ENCODE peak calls at places on chromosomes 3 and 15, in six cellular contexts. W is mesenchymal stem cell, B is IMR-90, P is H9, D is trophoblast cell, R is H1. I is an unnamed sample.

GRCh38 chr3:129793356-129793755 is 100.2 kb downstream of the TMCC1 start:
- DNase-seq in W (peak; percentile 20), B (no peak), D (peak; percentile 32), R (no peak), P (no peak), I (peak; percentile 9)

GRCh38 chr3:190443257-190443656 is 6.4 kb downstream of the TMEM207 start:
- DNase-seq in P (no peak), D (no peak), W (peak; percentile 51), R (no peak), B (peak; percentile 44), I (no peak)

GRCh38 chr15:43769584-43770228 is 7.1 kb downstream of the ELL3 start:
- DNase-seq in P (peak; percentile 56), W (peak; percentile 68), B (peak; percentile 64), R (peak; percentile 34), D (peak; percentile 64), I (no peak)

GRCh38 chr3:182683335-182684257 is 109.7 kb upstream of the ATP11B start:
- DNase-seq in W (peak; percentile 75), D (peak; percentile 88), B (peak; percentile 68), R (no peak), P (peak; percentile 73), I (peak; percentile 73)

GRCh38 chr3:194574639-194575483 is 58.4 kb downstream of the TMEM44 start:
- DNase-seq in P (no peak), D (no peak), B (peak; percentile 83), R (no peak), W (peak; percentile 65), I (no peak)

GRCh38 chr15:70526974-70527325 is 236.4 kb downstream of the UACA start:
- DNase-seq in P (no peak), D (no peak), B (no peak), W (no peak), R (no peak), I (no peak)

GRCh38 chr3:139313921-139314320 is 29.9 kb upstream of the MRPS22 start:
- DNase-seq in R (no peak), W (no peak), B (no peak), D (no peak), P (no peak), I (no peak)

GRCh38 chr3:125024817-125025216 is 31.0 kb downstream of the HEG1 start:
- DNase-seq in P (no peak), B (no peak), D (no peak), R (no peak), W (no peak), I (no peak)

GRCh38 chr3:197718904-197719303 is 17.8 kb downstream of the RUBCN start:
- DNase-seq in W (peak; percentile 86), B (peak; percentile 96), P (no peak), D (peak; percentile 86), R (no peak), I (no peak)

GRCh38 chr15:31350771-31351170 is 24.1 kb downstream of the KLF13 start:
- DNase-seq in R (no peak), W (no peak), D (no peak), B (no peak), P (no peak), I (no peak)

GRCh38 chr3:7536510-7536909 is 675.6 kb downstream of the GRM7 start:
- DNase-seq in D (no peak), R (no peak), P (no peak), B (no peak), W (no peak), I (no peak)

GRCh38 chr3:178714971-178715832 is 179.0 kb downstream of the KCNMB2 start:
- DNase-seq in R (no peak), P (no peak), W (peak; percentile 47), D (no peak), B (no peak), I (no peak)

GRCh38 chr3:176663819-176664218 is 533.5 kb downstream of the TBL1XR1 start:
- DNase-seq in D (no peak), W (peak; percentile 79), P (no peak), R (no peak), B (peak; percentile 66), I (peak; percentile 20)

GRCh38 chr3:30628931-30629590 is 22.7 kb downstream of the TGFBR2 start:
- DNase-seq in B (no peak), D (no peak), R (no peak), P (no peak), W (peak; percentile 35), I (no peak)

DNA sequence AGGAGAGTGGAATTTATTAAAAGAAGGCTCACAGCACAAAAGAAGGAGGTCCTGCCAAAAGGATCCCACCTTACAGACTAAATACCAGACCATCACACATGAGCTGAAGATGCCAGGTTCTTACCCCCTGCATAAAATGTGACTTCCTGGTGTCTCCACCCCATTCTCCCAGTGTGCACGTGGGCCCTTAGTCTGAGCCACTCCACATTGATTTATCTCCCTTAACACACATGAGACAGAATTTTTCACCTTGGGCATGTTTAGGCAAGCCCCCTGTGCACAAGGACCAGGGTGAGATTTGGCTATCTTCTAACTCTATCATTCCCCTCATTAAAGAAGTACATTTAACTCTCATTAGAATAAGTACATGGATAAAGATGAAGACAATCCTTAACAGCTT is 916.7 kb downstream of the PLOD2 start:
- DNase-seq in D (no peak), R (no peak), P (no peak), B (no peak), W (no peak), I (no peak)
- H2AFZ ChIP-seq in D (no peak overlapping the region), R (no peak overlapping the region), P (no peak overlapping the region), B (no peak overlapping the region), W (no peak overlapping the region), I (peak overlapping the region; percentile 72)

DNA sequence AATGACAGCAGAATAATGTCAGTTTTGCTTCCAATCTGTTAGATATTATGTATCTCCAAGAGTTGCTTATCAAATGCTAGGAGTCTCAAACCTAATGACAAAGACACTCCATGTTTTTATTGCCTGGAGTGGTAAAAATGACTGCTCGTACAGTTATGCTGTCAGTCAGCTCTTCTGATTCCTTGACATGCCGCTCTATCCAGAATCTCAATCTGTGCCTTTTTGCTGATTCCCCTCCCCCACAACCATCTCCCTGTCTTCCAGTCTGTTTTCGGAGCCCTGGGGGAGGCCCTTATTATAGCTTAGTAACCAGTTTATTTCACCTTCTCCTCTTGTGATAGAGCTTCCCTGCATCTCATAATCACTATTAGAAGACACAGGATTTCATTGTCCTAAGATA is 2.6 kb downstream of the MKRN2 start:
- DNase-seq in P (no peak), D (peak; percentile 31), B (no peak), W (no peak), R (no peak), I (no peak)
- H4K8ac ChIP-seq in P (no peak overlapping the region), D (no peak overlapping the region), B (no peak overlapping the region), W (no peak overlapping the region), R (no peak overlapping the region), I (no peak overlapping the region)

GRCh38 chr15:76165951-76166350 is 106.2 kb downstream of the TMEM266 start:
- DNase-seq in P (no peak), B (no peak), R (no peak), W (no peak), D (no peak), I (no peak)

GRCh38 chr15:76170426-76170800 is 110.6 kb downstream of the TMEM266 start:
- DNase-seq in P (no peak), D (no peak), B (no peak), W (no peak), R (no peak), I (no peak)

GRCh38 chr15:76169792-76170425 is 110.1 kb downstream of the TMEM266 start:
- DNase-seq in D (no peak), W (peak; percentile 7), R (no peak), B (no peak), P (no peak), I (no peak)

GRCh38 chr15:76169013-76169412 is 109.2 kb downstream of the TMEM266 start:
- DNase-seq in R (no peak), B (peak; percentile 29), P (peak; percentile 56), W (peak; percentile 31), D (no peak), I (no peak)

DNA sequence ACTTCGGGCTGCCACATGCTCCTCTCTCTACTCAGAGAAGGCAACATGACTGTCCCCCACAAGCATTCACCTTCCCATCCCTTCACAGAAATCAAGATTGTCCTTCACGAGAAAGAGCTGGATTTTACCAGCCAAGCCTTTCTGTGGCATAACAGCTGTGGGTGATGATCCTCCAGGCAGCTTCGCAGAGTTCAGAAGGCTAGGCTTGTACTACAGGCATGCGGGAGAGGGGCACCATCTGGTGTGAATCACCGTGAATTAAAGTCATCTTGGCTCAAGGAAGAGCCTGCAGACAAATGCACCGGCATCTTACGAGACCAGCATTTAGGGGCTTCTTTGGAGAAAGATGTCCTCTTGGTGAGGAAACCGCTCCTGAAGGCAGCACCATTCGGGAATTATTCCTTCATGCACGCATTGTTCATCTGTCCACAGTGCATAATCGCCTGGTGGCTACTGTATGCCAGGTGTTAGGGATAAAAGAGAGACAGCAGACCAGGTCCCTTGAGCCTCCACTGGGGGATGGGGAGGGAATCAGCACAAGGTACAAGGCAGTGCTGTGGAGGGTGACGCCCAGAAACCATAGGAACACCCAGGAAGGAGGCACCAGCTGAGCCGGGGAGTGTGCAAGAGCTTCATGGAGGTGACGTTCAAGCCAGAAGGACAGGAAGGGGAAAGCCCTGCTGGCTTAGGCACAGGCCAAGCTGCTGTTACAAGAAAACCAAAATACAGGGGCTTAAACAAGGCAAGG is 108.6 kb downstream of the TMEM266 start:
- DNase-seq in B (no peak), W (no peak), P (no peak), D (no peak), R (no peak), I (no peak)
- H2AFZ ChIP-seq in B (peak overlapping the region; percentile 84), W (no peak overlapping the region), P (no peak overlapping the region), D (no peak overlapping the region), R (peak overlapping the region; percentile 59), I (no peak overlapping the region)

GRCh38 chr3:27714692-27715453 is 7.2 kb downstream of the EOMES start:
- DNase-seq in B (no peak), W (peak; percentile 8), R (no peak), D (no peak), P (peak; percentile 64), I (no peak)

GRCh38 chr3:27713435-27713880 is 8.7 kb downstream of the EOMES start:
- DNase-seq in B (no peak), P (peak; percentile 45), D (no peak), W (peak; percentile 24), R (no peak), I (no peak)

GRCh38 chr3:27714101-27714526 is 8.0 kb downstream of the EOMES start:
- DNase-seq in B (no peak), W (no peak), R (no peak), D (no peak), P (peak; percentile 41), I (no peak)

GRCh38 chr3:27713066-27713400 is 9.1 kb downstream of the EOMES start:
- DNase-seq in B (no peak), W (no peak), P (no peak), D (no peak), R (no peak), I (no peak)

DNA sequence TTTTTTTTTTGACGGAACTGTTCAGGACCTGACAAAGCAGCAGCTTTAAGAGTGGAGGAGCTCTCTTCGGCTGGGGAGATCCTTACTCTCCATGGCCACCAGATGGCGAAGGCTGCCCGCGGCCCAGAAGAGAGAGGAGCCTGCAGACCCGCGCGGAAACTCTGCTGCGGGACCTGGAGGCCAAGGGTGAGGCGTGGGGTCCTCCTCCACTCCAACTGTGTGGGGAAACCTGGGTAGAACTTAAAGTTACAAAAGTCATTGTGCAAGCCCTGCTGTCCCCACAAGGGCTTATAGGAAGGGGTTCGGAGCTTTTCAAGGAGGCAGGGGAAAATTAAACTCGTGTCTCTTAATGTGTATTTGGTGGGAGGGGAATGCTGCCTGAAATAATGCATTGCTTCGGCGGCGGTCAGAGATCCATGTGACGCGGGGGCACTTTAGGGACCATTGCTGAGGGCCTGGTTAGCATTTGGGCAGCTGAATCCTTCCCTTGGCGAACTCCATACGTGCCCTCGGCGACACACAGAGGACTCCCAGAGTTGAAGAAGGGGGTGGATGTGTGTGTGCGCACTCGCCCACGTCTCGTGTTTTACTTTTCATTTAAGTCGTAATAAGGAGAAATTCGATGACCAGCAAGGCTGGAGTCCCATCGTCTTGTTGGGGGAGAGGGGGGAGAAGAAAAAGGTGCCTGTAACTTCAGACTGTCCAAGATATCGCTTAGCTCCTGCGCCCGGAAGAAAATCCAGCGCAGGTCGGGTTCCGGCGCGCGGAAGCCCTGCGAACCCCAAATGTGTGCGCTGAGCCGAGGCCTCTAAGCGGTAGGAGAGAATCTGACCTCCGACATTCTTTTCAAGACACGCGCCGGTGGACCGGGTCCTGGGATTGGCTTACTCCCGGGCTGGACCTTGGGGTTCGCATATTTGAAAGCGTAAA is 9.7 kb downstream of the EOMES start:
- DNase-seq in D (peak; percentile 69), R (no peak), P (peak; percentile 82), B (peak; percentile 75), W (peak; percentile 80), I (no peak)
- H4K8ac ChIP-seq in D (no peak overlapping the region), R (no peak overlapping the region), P (no peak overlapping the region), B (no peak overlapping the region), W (no peak overlapping the region), I (no peak overlapping the region)